ENCODE peak calls at places on chromosomes 5 and 9, in seven cellular contexts. D is cardiac muscle cell, Q is heart left ventricle, L is right atrium auricular region, K is adrenal gland, Z is fibroblast of lung, G is left ventricle myocardium inferior. O is an unnamed sample. For H3K36me3, the result is how much of the 10 kb centered on the place peaks cover.

GRCh38 chr9:129108083-129108804 is 2.3 kb downstream of the CRAT start:
- DNase-seq in D (no peak), Q (no peak), L (no peak), K (no peak), Z (no peak), G (no peak), O (no peak)

GRCh38 chr9:35811364-35812024 is 568 bp downstream of the SPAG8 start:
- DNase-seq in D (no peak), Q (peak), L (no peak), K (peak), Z (no peak), G (peak), O (peak)

GRCh38 chr9:83526901-83527300 is 11.3 kb downstream of the FRMD3 start:
- DNase-seq in D (no peak), Q (no peak), L (no peak), K (no peak), Z (no peak), G (no peak), O (no peak)

GRCh38 chr5:68368280-68368679 is 152.7 kb downstream of the PIK3R1 start:
- DNase-seq in D (no peak), Q (no peak), L (no peak), K (no peak), Z (no peak), G (no peak), O (no peak)

GRCh38 chr5:33337621-33337960 is 103.2 kb upstream of the TARS1 start:
- DNase-seq in D (no peak), Q (no peak), L (no peak), K (no peak), Z (no peak), G (no peak), O (no peak)

GRCh38 chr5:103942587-103943186 is 380.1 kb upstream of the NUDT12 start:
- DNase-seq in D (no peak), Q (no peak), L (no peak), K (no peak), Z (peak), G (no peak), O (no peak)

GRCh38 chr9:119273984-119274665 is 95.1 kb downstream of the BRINP1 start:
- DNase-seq in D (no peak), Q (no peak), L (no peak), K (no peak), Z (no peak), G (no peak), O (no peak)

GRCh38 chr9:134688231-134688630 is 46.6 kb downstream of the COL5A1 start:
- DNase-seq in D (no peak), Q (no peak), L (no peak), K (no peak), Z (no peak), G (no peak), O (peak)

GRCh38 chr5:120452471-120452870 is 11.6 kb upstream of the PRR16 start:
- DNase-seq in D (no peak), Q (no peak), L (no peak), K (no peak), Z (no peak), G (no peak), O (no peak)

GRCh38 chr9:83596899-83597504 is 25.9 kb upstream of the IDNK start:
- DNase-seq in D (peak), Q (peak), L (no peak), K (peak), Z (peak), G (no peak), O (no peak)

GRCh38 chr9:104970588-104970987 is 42.6 kb upstream of the ABCA1 start:
- DNase-seq in D (no peak), Q (no peak), L (no peak), K (no peak), Z (peak), G (no peak), O (no peak)

GRCh38 chr9:121637441-121638222 is 13.8 kb upstream of the DAB2IP start:
- DNase-seq in D (no peak), Q (no peak), L (no peak), K (peak), Z (peak), G (no peak), O (no peak)

GRCh38 chr5:174563899-174564298 is 160.5 kb upstream of the MSX2 start:
- DNase-seq in D (peak), Q (no peak), L (no peak), K (no peak), Z (no peak), G (peak), O (no peak)

GRCh38 chr9:2053883-2054845 is 39.0 kb downstream of the SMARCA2 start:
- DNase-seq in D (no peak), Q (no peak), L (no peak), K (no peak), Z (peak), G (no peak), O (no peak)

GRCh38 chr9:61666849-61667371 is 477.1 kb downstream of the SPATA31A7 start:
- DNase-seq in D (no peak), Q (no peak), L (peak), K (no peak), Z (no peak), G (no peak), O (no peak)

GRCh38 chr5:163938595-163938994 is 433.2 kb downstream of the MAT2B start:
- DNase-seq in D (no peak), Q (no peak), L (no peak), K (no peak), Z (peak), G (no peak), O (no peak)

GRCh38 chr5:20678814-20679298 is 690.9 kb upstream of the CDH18 start:
- DNase-seq in D (no peak), Q (no peak), L (no peak), K (no peak), Z (peak), G (no peak), O (no peak)

GRCh38 chr5:139391570-139392323 is 2.0 kb upstream of the MZB1 start:
- DNase-seq in D (no peak), Q (no peak), L (no peak), K (no peak), Z (peak), G (no peak), O (no peak)

GRCh38 chr5:16886366-16886736 is 49.7 kb downstream of the MYO10 start:
- DNase-seq in D (no peak), Q (no peak), L (no peak), K (no peak), Z (peak), G (no peak), O (no peak)

GRCh38 chr5:62779010-62779422 is 200.4 kb downstream of the LRRC70 start:
- DNase-seq in D (peak), Q (peak), L (no peak), K (no peak), Z (peak), G (no peak), O (no peak)

GRCh38 chr5:129963359-129963758 is 59.1 kb downstream of the CHSY3 start:
- DNase-seq in D (peak), Q (no peak), L (no peak), K (no peak), Z (peak), G (no peak), O (no peak)

GRCh38 chr9:14906654-14907359 is 3.4 kb downstream of the FREM1 start:
- DNase-seq in D (peak), Q (no peak), L (no peak), K (no peak), Z (no peak), G (no peak), O (no peak)

DNA sequence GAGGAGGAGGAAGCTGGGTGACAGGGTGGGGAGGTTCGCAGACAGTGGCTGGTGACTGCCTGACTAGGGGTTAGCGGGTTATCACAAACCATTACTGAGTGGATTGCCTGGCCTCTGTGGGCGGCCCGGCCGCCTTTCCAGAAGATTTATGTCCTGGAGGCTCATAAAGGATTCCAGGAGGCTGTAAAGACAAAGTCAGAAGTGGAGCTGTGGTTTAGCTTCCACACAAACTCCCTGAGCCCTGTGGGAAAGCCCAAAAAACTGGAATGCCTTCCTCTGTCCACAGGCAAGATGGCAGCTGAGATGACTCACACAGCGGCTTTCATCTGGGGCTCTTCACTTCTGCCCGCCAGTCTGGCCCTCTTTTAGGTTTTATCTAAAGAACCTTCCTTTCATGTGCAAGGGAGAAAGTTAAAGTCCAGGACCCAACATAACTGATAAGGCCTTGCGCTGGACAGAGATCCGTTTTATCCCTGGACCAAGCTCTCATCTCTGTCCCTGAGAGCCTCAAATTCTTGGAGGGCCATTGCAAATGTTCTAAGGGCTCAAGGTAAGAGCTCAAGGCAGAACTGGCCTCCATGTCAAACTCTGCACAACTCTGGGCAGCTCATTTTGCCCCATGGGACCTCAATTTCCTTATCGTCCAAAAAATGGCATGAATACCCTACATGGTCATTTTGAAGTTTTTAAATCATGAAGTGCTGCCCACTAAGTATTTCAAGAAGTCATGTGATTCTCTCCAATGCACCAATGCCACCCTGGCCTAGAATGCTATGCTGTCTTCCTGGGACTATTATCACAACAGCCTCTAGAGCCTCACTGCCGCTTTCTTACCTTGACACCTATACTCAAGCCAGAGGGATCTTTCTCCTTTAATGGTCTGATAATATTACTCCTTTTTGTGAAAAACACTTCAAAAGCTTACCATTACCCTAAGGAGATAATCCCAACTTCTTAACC is 249.4 kb upstream of the TRIM32 start:
- DNase-seq in D (peak), Q (no peak), L (no peak), K (peak), Z (no peak), G (no peak), O (no peak)
- H3K27ac ChIP-seq in D (peak), Q (no peak), L (no peak), K (no peak), Z (no peak), G (no peak), O (no peak)

GRCh38 chr9:27701664-27702063 is 128.4 kb upstream of the C9orf72 start:
- DNase-seq in D (no peak), Q (peak), L (no peak), K (peak), Z (peak), G (peak), O (no peak)

GRCh38 chr9:27701029-27701428 is 127.7 kb upstream of the C9orf72 start:
- DNase-seq in D (no peak), Q (no peak), L (no peak), K (no peak), Z (no peak), G (no peak), O (no peak)

GRCh38 chr9:27703591-27703990 is 130.3 kb upstream of the C9orf72 start:
- DNase-seq in D (no peak), Q (no peak), L (no peak), K (no peak), Z (no peak), G (no peak), O (no peak)
- H3K36me3 ChIP-seq in D (under half), Q (under half), L (under half), K (under half), Z (under half), G (under half), O (under half)

DNA sequence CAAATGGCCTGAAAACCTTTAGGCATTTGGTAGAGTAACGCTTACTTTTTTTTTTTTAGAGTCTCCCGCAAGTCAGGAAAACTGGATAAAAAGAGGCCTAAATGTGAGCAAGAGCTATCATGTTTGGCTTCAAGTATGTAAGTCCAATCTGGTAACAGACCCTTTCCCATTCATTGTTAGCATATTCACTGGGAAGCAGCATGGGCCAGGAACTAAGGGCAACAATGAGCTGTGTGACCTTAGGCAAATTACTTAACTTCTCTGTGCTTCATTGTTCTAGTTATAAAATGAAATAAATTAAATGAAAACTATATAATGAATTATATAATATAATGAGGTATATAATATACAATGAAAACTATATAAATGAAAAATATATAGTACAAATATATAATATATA is 114.3 kb upstream of the PCA3 start:
- DNase-seq in D (no peak), Q (no peak), L (no peak), K (no peak), Z (no peak), G (no peak), O (no peak)
- H3K27ac ChIP-seq in D (no peak), Q (no peak), L (no peak), K (no peak), Z (no peak), G (no peak), O (no peak)

GRCh38 chr5:10265245-10266109 is 15.4 kb downstream of the CCT5 start:
- DNase-seq in D (no peak), Q (no peak), L (peak), K (no peak), Z (no peak), G (no peak), O (no peak)

GRCh38 chr5:10262121-10262774 is 12.2 kb downstream of the CCT5 start:
- DNase-seq in D (no peak), Q (no peak), L (peak), K (no peak), Z (no peak), G (no peak), O (no peak)

GRCh38 chr5:10261065-10261464 is 11.0 kb downstream of the CCT5 start:
- DNase-seq in D (no peak), Q (no peak), L (peak), K (no peak), Z (no peak), G (no peak), O (no peak)

GRCh38 chr5:10264569-10264968 is 14.5 kb downstream of the CCT5 start:
- DNase-seq in D (no peak), Q (no peak), L (no peak), K (no peak), Z (no peak), G (no peak), O (no peak)

DNA sequence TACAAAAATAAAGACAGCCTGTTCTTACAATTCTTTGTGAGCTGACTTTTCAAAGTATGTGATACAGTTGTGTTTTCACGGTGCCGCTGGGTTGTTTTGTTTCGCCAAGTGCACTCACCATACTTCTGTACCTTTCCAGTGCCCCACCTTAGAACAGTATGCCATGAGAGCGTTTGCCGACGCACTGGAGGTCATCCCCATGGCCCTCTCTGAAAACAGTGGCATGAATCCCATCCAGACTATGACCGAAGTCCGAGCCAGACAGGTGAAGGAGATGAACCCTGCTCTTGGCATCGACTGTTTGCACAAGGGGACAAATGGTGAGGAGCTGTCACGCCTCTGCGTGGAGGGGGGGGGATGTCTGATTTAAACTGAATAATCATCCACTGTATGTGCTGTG is 12.9 kb downstream of the CCT5 start:
- DNase-seq in D (no peak), Q (no peak), L (peak), K (no peak), Z (no peak), G (no peak), O (no peak)
- H3K36me3 ChIP-seq in D (half or more), Q (under half), L (half or more), K (half or more), Z (under half), G (half or more), O (under half)

DNA sequence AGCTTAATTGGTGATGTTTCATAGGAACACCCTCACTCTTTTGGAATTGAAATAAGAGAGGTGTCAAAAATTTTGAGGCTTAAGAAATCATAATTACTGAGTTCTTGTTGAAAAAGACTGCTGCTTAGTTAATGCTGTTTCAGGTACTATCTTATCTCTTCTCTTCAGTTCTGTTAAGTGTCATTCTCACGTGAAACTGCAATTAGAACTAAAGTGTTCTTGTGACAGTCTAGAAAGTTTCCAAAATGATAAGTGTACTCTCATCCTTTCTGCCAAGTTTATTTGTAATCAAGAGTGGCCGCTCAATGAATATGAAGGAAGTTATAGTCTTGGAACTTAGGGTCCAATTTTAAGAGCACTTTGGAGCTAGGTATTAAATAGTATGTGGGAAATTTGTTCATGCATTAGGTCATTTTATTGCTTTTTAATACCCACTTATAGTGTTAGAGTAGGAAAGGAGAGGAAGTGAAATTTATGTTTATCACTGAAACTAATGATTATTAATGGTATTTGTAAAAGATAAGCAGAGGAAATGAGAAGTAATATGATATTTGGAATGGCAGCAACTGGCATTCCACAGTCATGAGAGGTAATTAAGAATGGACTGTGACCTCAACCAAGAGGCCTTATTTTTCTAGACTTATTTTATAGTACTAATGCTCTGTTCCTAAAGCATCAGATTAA is 20.4 kb downstream of the XRCC4 start:
- DNase-seq in D (peak), Q (no peak), L (no peak), K (no peak), Z (peak), G (no peak), O (no peak)
- H3K27ac ChIP-seq in D (peak), Q (peak), L (peak), K (no peak), Z (no peak), G (peak), O (no peak)

GRCh38 chr5:131677115-131677514 is 42.1 kb upstream of the RAPGEF6 start:
- DNase-seq in D (no peak), Q (no peak), L (no peak), K (no peak), Z (no peak), G (no peak), O (no peak)

GRCh38 chr5:131672791-131673190 is 37.8 kb upstream of the RAPGEF6 start:
- DNase-seq in D (no peak), Q (no peak), L (no peak), K (no peak), Z (no peak), G (no peak), O (no peak)

GRCh38 chr5:131671994-131672655 is 37.1 kb upstream of the RAPGEF6 start:
- DNase-seq in D (peak), Q (peak), L (no peak), K (peak), Z (peak), G (no peak), O (no peak)

DNA sequence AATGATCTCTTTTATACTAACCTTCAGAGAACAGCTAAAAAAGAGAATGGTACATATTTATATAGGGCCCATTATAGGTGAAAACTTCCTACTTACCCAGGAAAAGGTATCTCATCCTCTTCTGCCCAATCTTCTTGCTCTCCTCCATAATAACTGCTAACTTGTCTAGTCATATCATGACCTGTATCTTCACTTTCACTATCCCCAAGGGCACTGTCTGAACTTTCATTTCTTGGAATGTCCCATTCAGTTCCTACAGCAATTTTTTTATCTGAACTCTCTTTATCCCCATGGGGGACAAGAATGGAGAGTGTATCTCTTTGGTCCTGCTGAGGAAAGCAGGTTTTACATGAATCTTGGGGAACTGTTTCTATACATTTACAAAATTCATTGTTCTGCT is 36.4 kb upstream of the RAPGEF6 start:
- DNase-seq in D (no peak), Q (no peak), L (no peak), K (no peak), Z (no peak), G (no peak), O (no peak)
- H3K36me3 ChIP-seq in D (under half), Q (under half), L (under half), K (under half), Z (under half), G (under half), O (under half)

DNA sequence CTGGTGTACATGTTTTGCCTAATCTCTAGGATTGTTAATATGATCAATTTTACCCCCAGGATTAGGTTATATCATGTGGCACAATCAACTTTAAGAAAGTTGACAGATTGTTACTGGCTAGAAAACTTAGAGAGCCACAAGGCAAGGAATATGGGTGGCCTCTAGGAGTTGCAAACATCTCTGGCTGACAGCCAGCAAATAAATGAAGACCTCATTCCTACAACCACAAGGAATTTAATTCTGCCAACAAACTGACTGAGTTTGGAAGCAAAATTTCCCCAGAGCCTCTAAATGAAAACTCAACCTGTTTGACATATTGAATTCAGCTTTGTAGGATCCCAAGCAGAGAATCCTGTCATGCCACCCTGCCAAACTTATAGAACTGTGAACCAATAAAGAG is 196.4 kb upstream of the PTGER4 start:
- DNase-seq in D (no peak), Q (no peak), L (no peak), K (no peak), Z (peak), G (no peak), O (no peak)
- H3K27ac ChIP-seq in D (no peak), Q (no peak), L (no peak), K (no peak), Z (no peak), G (no peak), O (no peak)

O was measured in aorta.